ENCODE peak calls at places on chromosome 3, in five cellular contexts. I is thoracic aorta, C is foreskin keratinocyte, Y is H9, P is suprapubic skin. L is an unnamed sample.

GRCh38 chr3:31066999-31067398 is 172.5 kb upstream of the GADL1 start:
- DNase-seq in Y (no peak), P (peak), I (no peak), C (peak), L (no peak)

GRCh38 chr3:11476814-11477213 is 166.9 kb downstream of the VGLL4 start:
- DNase-seq in P (no peak), I (no peak), C (no peak), Y (no peak), L (no peak)

GRCh38 chr3:14461006-14461747 is 58.8 kb downstream of the SLC6A6 start:
- DNase-seq in Y (no peak), P (no peak), I (no peak), C (no peak), L (no peak)

GRCh38 chr3:63296249-63296648 is 18.1 kb downstream of the SYNPR start:
- DNase-seq in Y (no peak), C (no peak), I (no peak), P (no peak), L (no peak)

GRCh38 chr3:185283374-185283935 is 29.6 kb upstream of the EHHADH start:
- DNase-seq in Y (no peak), P (no peak), I (no peak), C (peak), L (no peak)

GRCh38 chr3:141231923-141232861 is 567 bp downstream of the PXYLP1 start:
- DNase-seq in Y (peak), I (no peak), C (peak), P (peak), L (peak)

GRCh38 chr3:12933901-12934300 is 92.5 kb upstream of the RPL32 start:
- DNase-seq in C (no peak), I (no peak), P (no peak), Y (no peak), L (no peak)

GRCh38 chr3:13539285-13539625 is 9.7 kb upstream of the FBLN2 start:
- DNase-seq in P (peak), I (no peak), C (no peak), Y (no peak), L (no peak)

GRCh38 chr3:157226173-157226847 is 66.4 kb upstream of the CCNL1 start:
- DNase-seq in I (no peak), P (no peak), Y (no peak), C (no peak), L (no peak)

GRCh38 chr3:171460226-171461086 is at the start of gene TNIK:
- DNase-seq in P (peak), Y (peak), C (peak), I (peak), L (peak)
- TF ChIP-seq CTCF in P (no peak), Y (peak), C (peak), I (peak), L (peak)

GRCh38 chr3:188946351-188946750 is 225.4 kb upstream of the TPRG1 start:
- DNase-seq in P (no peak), C (no peak), I (no peak), Y (no peak), L (no peak)

GRCh38 chr3:188947983-188948657 is 223.7 kb upstream of the TPRG1 start:
- DNase-seq in P (peak), I (peak), C (peak), Y (peak), L (peak)

GRCh38 chr3:188946837-188947236 is 224.9 kb upstream of the TPRG1 start:
- DNase-seq in P (no peak), C (peak), Y (no peak), I (no peak), L (no peak)

GRCh38 chr3:188948658-188949400 is 222.9 kb upstream of the TPRG1 start:
- DNase-seq in C (peak), Y (no peak), P (no peak), I (no peak), L (no peak)

DNA sequence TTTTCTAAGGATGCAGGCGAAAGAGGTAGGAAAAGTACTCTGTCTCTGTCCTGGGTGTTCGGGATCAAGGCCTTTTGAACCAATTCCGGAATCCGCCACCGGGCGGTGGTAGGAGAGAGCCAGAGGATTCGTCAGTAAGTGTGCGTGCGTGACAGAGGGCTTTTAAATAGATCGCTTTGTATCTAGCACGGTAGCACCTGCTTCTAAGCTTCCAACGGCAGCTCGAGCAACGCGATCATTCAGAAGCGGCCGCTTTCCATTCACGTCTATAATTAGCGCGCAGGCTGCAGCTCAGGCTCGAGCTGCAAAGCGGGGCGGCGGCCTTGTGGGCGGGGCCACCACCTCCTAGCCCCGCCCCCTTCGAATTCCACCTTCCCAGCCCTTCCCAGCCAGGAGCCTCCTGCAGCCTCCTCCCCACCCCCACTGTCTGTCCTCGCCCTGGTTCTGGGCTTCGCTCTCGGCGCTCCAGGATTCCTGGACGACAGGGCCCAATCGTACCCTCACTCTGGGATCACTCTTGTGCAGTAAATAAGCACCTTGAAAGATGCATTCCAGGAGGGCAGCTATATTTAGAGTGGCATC is 224.3 kb upstream of the TPRG1 start:
- DNase-seq in C (peak), I (no peak), P (peak), Y (peak), L (peak)
- TF ChIP-seq CTCF in C (peak), I (peak), P (peak), Y (peak), L (peak)

GRCh38 chr3:126737527-126737926 is 33.5 kb downstream of the CHCHD6 start:
- DNase-seq in Y (no peak), I (no peak), P (no peak), C (no peak), L (no peak)
- TF ChIP-seq CTCF in Y (peak), I (no peak), P (no peak), C (peak), L (no peak)

GRCh38 chr3:81692766-81693165 is 68.7 kb downstream of the GBE1 start:
- DNase-seq in I (no peak), C (no peak), Y (no peak), P (no peak), L (no peak)
- TF ChIP-seq CTCF in I (no peak), C (no peak), Y (no peak), P (no peak), L (no peak)

GRCh38 chr3:113258311-113258710 is 47.0 kb downstream of the BOC start:
- DNase-seq in P (no peak), I (no peak), C (no peak), Y (no peak), L (no peak)
- TF ChIP-seq CTCF in P (no peak), I (no peak), C (no peak), Y (peak), L (no peak)

GRCh38 chr3:75171632-75172230 is 492.4 kb upstream of the FRG2C start:
- DNase-seq in I (no peak), C (peak), Y (no peak), P (no peak), L (no peak)
- TF ChIP-seq CTCF in I (no peak), C (peak), Y (peak), P (no peak), L (peak)

GRCh38 chr3:43484926-43485488 is 136.8 kb downstream of the ANO10 start:
- DNase-seq in C (no peak), Y (peak), I (no peak), P (no peak), L (no peak)
- TF ChIP-seq CTCF in C (no peak), Y (peak), I (no peak), P (no peak), L (no peak)

GRCh38 chr3:81173514-81173913 is 587.9 kb downstream of the GBE1 start:
- DNase-seq in Y (peak), C (no peak), P (no peak), I (no peak), L (no peak)
- TF ChIP-seq CTCF in Y (peak), C (peak), P (no peak), I (no peak), L (peak)

GRCh38 chr3:159877924-159878323 is 110.7 kb upstream of the IL12A start:
- DNase-seq in C (peak), P (no peak), I (no peak), Y (no peak), L (no peak)

GRCh38 chr3:159867372-159867771 is 121.3 kb upstream of the IL12A start:
- DNase-seq in P (no peak), Y (no peak), C (no peak), I (no peak), L (no peak)

GRCh38 chr3:159870723-159871122 is 117.9 kb upstream of the IL12A start:
- DNase-seq in P (no peak), Y (no peak), C (no peak), I (no peak), L (no peak)

DNA sequence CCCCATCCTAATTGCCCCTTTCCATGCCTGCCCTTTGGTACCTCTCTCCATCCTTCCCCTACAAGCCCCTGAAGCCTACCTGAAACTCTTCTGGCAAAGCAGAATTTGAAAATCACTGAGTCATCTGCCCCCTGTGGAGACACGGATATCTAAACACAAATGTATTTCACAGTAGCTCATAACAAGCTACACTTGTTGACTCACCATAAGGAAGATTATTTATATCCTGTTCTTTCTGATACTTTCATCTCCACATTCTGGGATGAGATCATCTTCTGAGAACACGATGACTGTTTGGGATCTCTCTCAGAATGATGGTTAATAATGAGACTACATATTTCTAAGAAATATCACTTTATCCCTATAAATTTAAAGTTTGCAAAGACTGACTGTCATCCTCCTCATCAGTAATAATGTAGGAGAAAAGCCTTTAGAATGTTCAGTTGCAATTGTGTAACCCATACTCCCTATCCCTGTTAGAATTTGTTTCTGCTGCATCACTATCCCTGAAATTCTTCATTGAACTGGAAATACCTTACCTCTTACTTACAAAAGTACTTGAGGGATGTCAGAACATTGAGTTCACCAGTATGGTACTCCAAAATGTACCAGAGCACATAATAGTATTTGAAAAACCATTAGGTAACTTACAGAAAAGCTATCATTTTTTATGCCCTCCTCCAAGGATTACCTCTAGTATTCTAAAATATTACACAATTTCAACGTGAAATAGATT is 116.1 kb upstream of the IL12A start:
- DNase-seq in C (peak), Y (no peak), P (no peak), I (no peak), L (no peak)
- TF ChIP-seq CTCF in C (peak), Y (no peak), P (no peak), I (no peak), L (no peak)

DNA sequence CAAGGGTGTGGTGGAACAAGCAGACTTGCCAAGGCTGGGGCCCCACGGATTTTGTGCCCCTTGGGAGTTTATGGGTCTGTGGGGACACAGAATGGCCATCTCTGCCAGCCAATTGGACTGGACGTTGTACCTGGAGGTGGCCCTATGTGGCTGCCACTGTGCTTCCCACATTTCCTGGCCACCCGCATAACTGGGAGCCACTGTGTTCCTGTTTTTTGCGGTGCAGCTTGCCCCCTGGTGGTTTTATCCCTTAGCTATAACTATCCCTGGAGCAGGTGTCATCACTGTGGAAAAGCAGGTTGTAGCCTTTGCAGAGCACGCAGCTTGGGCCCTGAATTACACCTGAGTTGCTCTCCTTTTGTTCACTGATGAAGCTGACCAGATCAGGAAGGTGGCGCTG is 306.3 kb downstream of the ZPLD1 start:
- DNase-seq in I (no peak), Y (peak), P (no peak), C (no peak), L (no peak)
- TF ChIP-seq CTCF in I (no peak), Y (peak), P (no peak), C (peak), L (no peak)